ENCODE peak calls at places on chromosomes 4 and X, in seven cellular contexts. W is astrocyte, T is mesothelial cell of epicardium, D is fibroblast of pulmonary artery, J is H9, X is epithelial cell of esophagus, U is lower lobe of right lung. F is an unnamed sample.

GRCh38 chrX:118182050-118182449 is 65.4 kb upstream of the KLHL13 start:
- DNase-seq in T (no peak), W (peak), U (no peak), X (no peak), J (no peak), D (no peak), F (no peak)

GRCh38 chr4:74983229-74983628 is 50.3 kb downstream of the PARM1 start:
- DNase-seq in U (no peak), W (no peak), D (no peak), T (no peak), X (no peak), J (no peak), F (no peak)

GRCh38 chr4:184347251-184348239 is 126.8 kb downstream of the IRF2 start:
- DNase-seq in J (peak), D (peak), U (peak), W (peak), T (no peak), X (peak), F (no peak)

GRCh38 chrX:16958356-16958755 is 11.9 kb downstream of the REPS2 start:
- DNase-seq in X (no peak), J (peak), D (no peak), W (no peak), T (no peak), U (no peak), F (no peak)

GRCh38 chr4:5676763-5677162 is 31.6 kb downstream of the EVC2 start:
- DNase-seq in X (no peak), U (no peak), D (no peak), T (no peak), J (no peak), W (no peak), F (no peak)

GRCh38 chrX:23742174-23742692 is 843 bp downstream of the ACOT9 start:
- DNase-seq in U (no peak), D (peak), X (peak), T (no peak), J (peak), W (peak), F (no peak)

GRCh38 chr4:47488706-47489105 is 3.6 kb downstream of the ATP10D start:
- DNase-seq in T (no peak), U (no peak), D (no peak), W (no peak), J (no peak), X (no peak), F (no peak)

GRCh38 chrX:12223650-12224049 is 85.4 kb downstream of the FRMPD4 start:
- DNase-seq in X (peak), U (no peak), D (no peak), W (peak), T (no peak), J (no peak), F (no peak)

GRCh38 chr4:6124386-6125102 is 75.8 kb downstream of the JAKMIP1 start:
- DNase-seq in W (no peak), T (no peak), U (no peak), J (peak), D (no peak), X (no peak), F (no peak)

GRCh38 chr4:167222098-167222497 is 12.2 kb downstream of the SPOCK3 start:
- DNase-seq in D (no peak), X (no peak), T (no peak), J (no peak), U (no peak), W (no peak), F (no peak)

GRCh38 chr4:151962138-151962845 is 201.5 kb upstream of the GATB start:
- DNase-seq in D (no peak), U (no peak), W (no peak), X (peak), J (no peak), T (no peak), F (no peak)

GRCh38 chr4:27276322-27277073 is 415.9 kb downstream of the STIM2 start:
- DNase-seq in D (no peak), J (no peak), W (no peak), T (no peak), X (no peak), U (no peak), F (no peak)

GRCh38 chr4:168724243-168724642 is 227.4 kb downstream of the PALLD start:
- DNase-seq in U (no peak), J (no peak), X (no peak), D (no peak), T (no peak), W (no peak), F (no peak)

GRCh38 chr4:139537292-139537691 is 18.7 kb downstream of the SETD7 start:
- DNase-seq in X (no peak), T (no peak), D (no peak), J (no peak), W (no peak), U (no peak), F (no peak)

GRCh38 chr4:140568507-140569306 is at the start of gene UCP1:
- DNase-seq in J (peak), T (peak), X (peak), W (no peak), D (no peak), U (peak), F (no peak)

GRCh38 chr4:3223986-3224748 is 24.8 kb upstream of the MSANTD1 start:
- DNase-seq in W (no peak), U (peak), J (no peak), D (no peak), X (no peak), T (no peak), F (no peak)

GRCh38 chr4:152460488-152460887 is 75.4 kb downstream of the FBXW7 start:
- DNase-seq in J (no peak), T (no peak), D (peak), W (peak), X (peak), U (no peak), F (no peak)

GRCh38 chrX:16466640-16467432 is 183.1 kb upstream of the S100G start:
- DNase-seq in D (peak), J (no peak), X (peak), W (peak), U (no peak), T (no peak), F (no peak)

GRCh38 chr4:92455956-92456355 is 152.2 kb downstream of the GRID2 start:
- DNase-seq in J (no peak), U (no peak), T (no peak), W (no peak), X (no peak), D (peak), F (no peak)

GRCh38 chr4:156749791-156750403 is 221.7 kb downstream of the PDGFC start:
- DNase-seq in X (no peak), T (no peak), W (peak), D (no peak), J (no peak), U (no peak), F (no peak)

GRCh38 chrX:97547873-97548578 is 664.3 kb downstream of the RPA4 start:
- DNase-seq in T (no peak), X (peak), D (peak), J (no peak), W (peak), U (no peak), F (no peak)

GRCh38 chr4:137509855-137510282 is 22.4 kb downstream of the PCDH18 start:
- DNase-seq in D (peak), W (peak), T (no peak), U (no peak), X (no peak), J (no peak), F (no peak)

GRCh38 chrX:18664947-18665346 is 7.0 kb downstream of the RS1 start:
- DNase-seq in X (no peak), U (no peak), W (no peak), D (no peak), T (no peak), J (peak), F (no peak)
- TF ChIP-seq CTCF in X (no peak), U (no peak), W (no peak), D (no peak), T (no peak), J (peak), F (no peak)

DNA sequence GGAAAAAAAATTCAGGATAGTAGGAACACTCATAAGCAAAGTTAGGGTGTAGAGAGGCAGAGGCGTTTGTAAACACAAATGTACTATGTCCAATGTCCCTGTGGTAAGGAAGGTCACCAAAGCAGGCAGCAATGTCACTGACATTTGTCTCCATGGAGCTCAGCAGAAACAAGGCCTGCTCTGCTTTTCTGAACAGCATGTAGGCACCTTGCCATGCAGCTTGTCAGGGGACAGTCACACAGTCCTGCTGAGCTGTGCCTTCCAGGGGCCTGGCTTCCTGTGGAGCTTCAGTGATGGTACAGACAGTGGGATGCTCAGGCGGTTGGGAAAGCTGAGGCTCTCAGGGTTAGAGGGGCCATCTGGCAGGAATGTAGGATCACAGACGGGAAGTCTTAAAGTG is 74.5 kb upstream of the HS3ST1 start:
- DNase-seq in X (no peak), T (no peak), J (no peak), D (no peak), W (no peak), U (no peak), F (no peak)
- TF ChIP-seq CTCF in X (no peak), T (no peak), J (no peak), D (no peak), W (no peak), U (no peak), F (no peak)

DNA sequence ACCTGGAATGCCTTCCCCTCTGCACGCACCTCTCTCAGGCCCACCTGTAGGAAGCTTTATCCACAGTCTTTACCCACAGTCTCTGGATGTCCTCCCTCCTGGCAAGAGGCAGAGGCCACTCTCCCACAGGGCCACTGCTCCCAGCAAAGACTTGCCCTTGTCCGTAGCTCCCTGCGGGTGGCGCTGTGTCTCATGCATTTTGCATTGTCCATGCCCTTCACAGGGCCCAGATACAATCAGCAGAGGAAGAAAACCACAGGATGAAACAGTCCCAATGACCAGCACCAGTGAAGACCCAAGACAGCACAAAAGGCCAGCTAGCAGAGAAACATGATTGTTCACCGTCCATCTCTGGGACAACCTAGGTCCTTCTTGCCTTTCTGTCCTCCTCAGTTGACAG is 2.1 kb upstream of the NSG1 start:
- DNase-seq in J (peak), T (no peak), D (peak), U (no peak), W (no peak), X (peak), F (no peak)
- TF ChIP-seq CTCF in J (peak), T (no peak), D (peak), U (no peak), W (peak), X (peak), F (peak)

DNA sequence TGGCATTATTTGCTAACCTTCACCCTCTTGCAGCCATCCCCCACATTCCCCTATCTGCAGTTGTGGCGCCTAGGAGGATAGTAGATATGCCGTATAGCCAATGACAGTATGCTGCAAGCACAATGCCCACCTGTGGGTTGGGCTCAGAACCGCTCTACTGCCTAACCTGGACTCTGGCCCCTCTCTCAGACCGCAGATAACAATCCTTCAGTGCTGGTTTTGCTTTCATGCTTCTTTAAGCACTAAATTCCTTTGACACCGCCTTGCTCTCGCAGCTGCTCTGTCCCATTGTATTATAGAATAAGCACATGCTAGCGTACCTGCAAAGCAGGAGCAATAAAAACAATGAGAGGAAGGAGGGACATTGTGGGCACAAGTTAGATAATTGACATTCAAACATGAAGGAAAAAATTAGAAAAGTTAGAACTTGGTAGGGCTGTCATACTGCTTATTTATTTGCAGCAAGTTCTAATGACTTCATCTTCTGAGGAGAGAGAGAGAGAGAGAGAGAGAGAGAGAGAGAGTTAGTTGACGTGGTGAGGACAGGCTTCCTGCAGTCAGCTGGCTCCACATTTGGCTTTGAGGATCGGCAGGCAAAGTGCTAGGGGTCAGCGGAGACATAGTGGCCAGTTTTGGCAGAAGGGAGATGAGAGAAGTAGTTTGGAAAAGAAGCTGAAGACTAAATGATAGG is 55.8 kb downstream of the WWC2 start:
- DNase-seq in D (no peak), W (no peak), U (no peak), T (no peak), J (no peak), X (no peak), F (no peak)
- TF ChIP-seq CTCF in D (no peak), W (no peak), U (no peak), T (no peak), J (no peak), X (no peak), F (no peak)

GRCh38 chr4:25857403-25857802 is 5.4 kb downstream of the SEL1L3 start:
- DNase-seq in X (no peak), J (no peak), D (peak), T (no peak), U (no peak), W (no peak), F (no peak)
- TF ChIP-seq CTCF in X (no peak), J (peak), D (peak), T (no peak), U (no peak), W (no peak), F (no peak)

DNA sequence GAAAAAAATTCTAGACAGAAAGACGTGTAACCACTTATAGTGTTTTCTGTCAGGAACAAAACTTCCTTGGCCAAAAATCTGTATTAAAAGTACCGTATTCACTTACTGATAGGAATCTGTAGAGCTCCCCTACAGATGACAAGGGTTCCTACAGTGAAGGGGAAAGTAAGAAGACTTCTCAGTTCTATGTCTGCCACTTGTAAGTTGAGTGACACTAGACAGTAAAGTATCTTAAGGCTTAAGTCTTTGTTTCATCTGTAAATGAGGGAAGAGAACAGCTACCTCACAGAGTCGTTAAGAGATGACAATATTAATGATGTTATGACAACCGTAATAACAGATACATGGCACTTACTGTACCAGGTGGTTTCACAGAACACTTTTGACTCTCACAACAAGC is 3.3 kb downstream of the COQ2 start:
- DNase-seq in W (no peak), X (no peak), D (no peak), T (no peak), U (no peak), J (no peak), F (no peak)
- TF ChIP-seq CTCF in W (no peak), X (no peak), D (no peak), T (no peak), U (no peak), J (no peak), F (no peak)